ENCODE peak calls at places on chromosomes 4 and X, in four cellular contexts. U is K562, T is WTC11, C is A549. Y is an unnamed sample.

GRCh38 chr4:167234388-167234881 is at the start of gene SPOCK3:
- DNase-seq in U (no peak), T (peak), C (peak), Y (no peak)

GRCh38 chr4:182975806-182976205 is 58.6 kb upstream of the DCTD start:
- DNase-seq in C (peak), U (peak), T (no peak), Y (no peak)

GRCh38 chrX:22952011-22952410 is 47.7 kb upstream of the DDX53 start:
- DNase-seq in U (peak), C (no peak), T (no peak), Y (no peak)

GRCh38 chr4:119087656-119088055 is 48.0 kb upstream of the MYOZ2 start:
- DNase-seq in U (no peak), T (no peak), C (no peak), Y (no peak)

GRCh38 chrX:136773649-136774048 is 7.1 kb downstream of the ARHGEF6 start:
- DNase-seq in T (no peak), U (no peak), C (no peak), Y (no peak)

GRCh38 chr4:152045781-152046571 is 285.2 kb upstream of the GATB start:
- DNase-seq in U (peak), T (peak), C (peak), Y (peak)

GRCh38 chr4:17869327-17869726 is 58.5 kb downstream of the NCAPG start:
- DNase-seq in U (no peak), T (no peak), C (no peak), Y (no peak)

GRCh38 chrX:63934791-63935190 is 149.8 kb upstream of the ARHGEF9 start:
- DNase-seq in C (no peak), T (peak), U (no peak), Y (no peak)

GRCh38 chr4:186216465-186217024 is 10.8 kb upstream of the KLKB1 start:
- DNase-seq in T (no peak), C (no peak), U (no peak), Y (no peak)

GRCh38 chr4:171378323-171378722 is 434.9 kb upstream of the GALNTL6 start:
- DNase-seq in T (no peak), C (no peak), U (no peak), Y (no peak)

GRCh38 chr4:37670249-37670648 is 15.9 kb downstream of the RELL1 start:
- DNase-seq in T (no peak), C (no peak), U (no peak), Y (no peak)
- TF ChIP-seq HMGXB4 in T (no peak), C (no peak), U (no peak), Y (no peak)

GRCh38 chrX:151537572-151537971 is 25.9 kb upstream of the PASD1 start:
- DNase-seq in T (no peak), U (no peak), C (no peak), Y (peak)
- TF ChIP-seq HMGXB4 in T (no peak), U (no peak), C (no peak), Y (no peak)

DNA sequence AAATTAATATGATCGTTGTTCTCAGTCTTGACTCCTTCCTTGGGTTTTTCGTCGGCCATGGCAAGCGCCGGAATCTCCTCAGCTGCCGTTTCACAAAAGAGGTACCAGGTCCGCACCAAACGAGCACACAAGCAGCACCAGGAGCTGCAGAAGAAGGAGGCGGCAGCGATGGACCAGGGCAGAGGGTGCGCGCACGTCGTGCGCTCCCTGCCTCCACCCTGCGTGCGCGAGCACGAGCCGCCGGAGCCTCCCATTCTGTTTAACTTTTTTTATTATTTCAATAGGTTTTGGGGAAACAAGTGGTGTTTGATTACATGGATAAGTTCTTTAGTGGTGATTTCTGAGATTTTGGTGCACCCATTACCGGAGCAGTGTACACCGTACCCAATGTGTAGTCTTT is 158.2 kb downstream of the PLS3 start:
- DNase-seq in U (no peak), T (no peak), C (no peak), Y (no peak)
- TF ChIP-seq HMGXB4 in U (no peak), T (no peak), C (no peak), Y (no peak)

DNA sequence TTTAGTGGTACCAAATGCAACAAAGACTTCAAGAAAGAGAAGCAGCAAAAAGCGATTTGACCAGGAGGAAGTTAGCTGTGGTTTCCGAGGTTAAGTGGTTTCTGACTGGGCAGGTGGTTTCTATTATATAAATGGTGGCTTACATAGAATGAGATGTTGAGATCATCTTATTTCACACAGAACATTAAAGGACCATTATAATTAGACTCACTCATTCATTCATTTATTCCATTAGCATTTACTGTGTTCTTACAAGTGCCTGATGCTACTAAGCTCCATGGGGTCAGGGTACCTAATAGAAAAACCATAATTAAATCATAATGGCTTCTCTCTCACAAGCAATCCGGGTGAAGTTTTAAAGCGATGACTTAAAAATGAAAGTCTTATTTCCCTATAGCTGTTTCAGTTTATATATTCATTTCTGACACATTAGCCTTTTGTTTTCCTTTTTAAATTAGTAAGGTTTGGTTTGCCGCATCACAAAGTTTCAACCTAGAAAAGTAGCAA is 10.6 kb downstream of the TSPAN6 start:
- DNase-seq in U (no peak), C (no peak), T (no peak), Y (no peak)
- TF ChIP-seq HMGXB4 in U (no peak), C (no peak), T (no peak), Y (no peak)

GRCh38 chr4:123248260-123248659 is 148.3 kb upstream of the SPRY1 start:
- DNase-seq in C (no peak), U (no peak), T (no peak), Y (no peak)

GRCh38 chr4:123244233-123244632 is 152.4 kb upstream of the SPRY1 start:
- DNase-seq in U (peak), C (no peak), T (no peak), Y (no peak)

GRCh38 chr4:123249821-123250220 is 146.8 kb upstream of the SPRY1 start:
- DNase-seq in T (no peak), C (no peak), U (no peak), Y (no peak)

GRCh38 chr4:123250843-123251242 is 145.8 kb upstream of the SPRY1 start:
- DNase-seq in U (no peak), C (no peak), T (no peak), Y (no peak)

GRCh38 chr4:123246085-123246484 is 150.5 kb upstream of the SPRY1 start:
- DNase-seq in C (no peak), U (no peak), T (no peak), Y (no peak)
- TF ChIP-seq HMGXB4 in C (no peak), U (no peak), T (no peak), Y (no peak)

GRCh38 chr4:158208931-158209640 is 1.2 kb upstream of the TMEM144 start:
- DNase-seq in C (no peak), U (peak), T (no peak), Y (no peak)
- TF ChIP-seq HMGXB4 in C (no peak), U (no peak), T (no peak), Y (no peak)

Y was measured in HepG2.